ENCODE peak calls at places on chromosomes 6 and 20, in six cellular contexts. L is psoas muscle, H is endodermal cell, S is OCI-LY7, Q is brain microvascular endothelial cell, P is breast epithelium. T is an unnamed sample.

GRCh38 chr20:2806351-2806701 is 5.9 kb upstream of the CPXM1 start:
- DNase-seq in L (no peak), H (no peak), S (no peak), Q (no peak), P (no peak), T (no peak)

GRCh38 chr20:17205261-17205660 is 21.6 kb upstream of the PCSK2 start:
- DNase-seq in L (no peak), H (no peak), S (no peak), Q (no peak), P (no peak), T (no peak)

GRCh38 chr6:166721576-166721975 is 94.5 kb upstream of the RPS6KA2 start:
- DNase-seq in L (no peak), H (peak; percentile 46), S (no peak), Q (no peak), P (no peak), T (no peak)

GRCh38 chr6:44131880-44132279 is 4.5 kb downstream of the TMEM63B start:
- DNase-seq in L (no peak), H (peak; percentile 64), S (no peak), Q (no peak), P (no peak), T (no peak)

GRCh38 chr6:108966855-108967755 is 118.9 kb downstream of the ARMC2 start:
- DNase-seq in L (peak; percentile 75), H (peak; percentile 83), S (no peak), Q (peak; percentile 71), P (no peak), T (no peak)

GRCh38 chr6:19827903-19828302 is 9.3 kb upstream of the ID4 start:
- DNase-seq in L (no peak), H (no peak), S (no peak), Q (no peak), P (no peak), T (no peak)

GRCh38 chr6:7545509-7546369 is 4.3 kb downstream of the DSP start:
- DNase-seq in L (no peak), H (peak; percentile 46), S (no peak), Q (peak; percentile 32), P (no peak), T (no peak)

GRCh38 chr6:2061880-2062279 is 183.5 kb downstream of the GMDS start:
- DNase-seq in L (no peak), H (no peak), S (no peak), Q (no peak), P (no peak), T (no peak)

GRCh38 chr20:59013031-59013951 is 5.9 kb upstream of the TUBB1 start:
- DNase-seq in L (no peak), H (peak; percentile 39), S (no peak), Q (no peak), P (no peak), T (no peak)

GRCh38 chr6:32194825-32195651 is 2.6 kb upstream of the GPSM3 start:
- DNase-seq in L (no peak), H (peak; percentile 71), S (peak; percentile 71), Q (peak; percentile 55), P (no peak), T (no peak)

GRCh38 chr6:10190042-10190441 is 224.8 kb downstream of the TFAP2A start:
- DNase-seq in L (no peak), H (no peak), S (no peak), Q (no peak), P (no peak), T (no peak)

GRCh38 chr20:60137657-60138245 is 179.5 kb downstream of the CDH26 start:
- DNase-seq in L (no peak), H (peak; percentile 82), S (peak; percentile 50), Q (peak; percentile 53), P (no peak), T (no peak)

GRCh38 chr20:19992996-19993908 is 23.9 kb upstream of the NAA20 start:
- DNase-seq in L (no peak), H (peak; percentile 85), S (no peak), Q (peak; percentile 88), P (no peak), T (no peak)

GRCh38 chr6:75094614-75095321 is 111.1 kb downstream of the COL12A1 start:
- DNase-seq in L (no peak), H (no peak), S (no peak), Q (peak; percentile 85), P (no peak), T (no peak)

GRCh38 chr6:148972481-148972880 is 225.7 kb downstream of the UST start:
- DNase-seq in L (peak; percentile 80), H (peak; percentile 97), S (peak; percentile 90), Q (no peak), P (peak; percentile 56), T (no peak)

GRCh38 chr6:125066964-125067363 is 86.6 kb upstream of the TPD52L1 start:
- DNase-seq in L (no peak), H (no peak), S (no peak), Q (peak; percentile 41), P (no peak), T (no peak)

GRCh38 chr6:30895343-30895742 is 11.0 kb downstream of the DDR1 start:
- DNase-seq in L (no peak), H (no peak), S (no peak), Q (no peak), P (no peak), T (no peak)

GRCh38 chr20:47428164-47428563 is 71.7 kb upstream of the ZMYND8 start:
- DNase-seq in L (no peak), H (no peak), S (no peak), Q (no peak), P (no peak), T (no peak)

GRCh38 chr6:35831257-35832007 is 26.3 kb downstream of the LHFPL5 start:
- DNase-seq in L (no peak), H (no peak), S (no peak), Q (no peak), P (no peak), T (no peak)
- H3K27ac ChIP-seq in L (no peak overlapping the region), H (no peak overlapping the region), S (no peak overlapping the region), Q (no peak overlapping the region), P (no peak overlapping the region), T (no peak overlapping the region)

GRCh38 chr6:66307490-66307889 is 600.5 kb upstream of the EYS start:
- DNase-seq in L (no peak), H (no peak), S (peak; percentile 2), Q (no peak), P (no peak), T (no peak)
- H3K4me3 ChIP-seq in L (no peak overlapping the region), H (no peak overlapping the region), S (no peak overlapping the region), Q (no peak overlapping the region), P (no peak overlapping the region), T (no peak overlapping the region)

GRCh38 chr6:106158816-106159215 is 72.7 kb downstream of the PRDM1 start:
- DNase-seq in L (no peak), H (no peak), S (no peak), Q (no peak), P (no peak), T (no peak)

GRCh38 chr6:106154326-106154725 is 68.2 kb downstream of the PRDM1 start:
- DNase-seq in L (no peak), H (peak; percentile 77), S (no peak), Q (no peak), P (no peak), T (no peak)

GRCh38 chr6:106155219-106155830 is 69.2 kb downstream of the PRDM1 start:
- DNase-seq in L (no peak), H (peak; percentile 63), S (no peak), Q (no peak), P (no peak), T (no peak)

GRCh38 chr6:106156413-106156812 is 70.3 kb downstream of the PRDM1 start:
- DNase-seq in L (no peak), H (no peak), S (no peak), Q (no peak), P (no peak), T (no peak)

GRCh38 chr6:106156863-106157262 is 70.7 kb downstream of the PRDM1 start:
- DNase-seq in L (no peak), H (no peak), S (no peak), Q (no peak), P (no peak), T (no peak)
- TF ChIP-seq CTCF in L (no peak), H (no peak), S (no peak), Q (no peak), P (no peak), T (no peak)

GRCh38 chr20:62236674-62236996 is 1.7 kb upstream of the OSBPL2 start:
- DNase-seq in L (no peak), H (peak; percentile 65), S (no peak), Q (no peak), P (no peak), T (no peak)
- H3K27ac ChIP-seq in L (peak overlapping the region; percentile 75), H (peak overlapping the region; percentile 84), S (no peak overlapping the region), Q (no peak overlapping the region), P (no peak overlapping the region), T (no peak overlapping the region)

GRCh38 chr20:50690979-50691584 is at the start of gene RIPOR3:
- DNase-seq in L (peak; percentile 69), H (peak; percentile 77), S (no peak), Q (no peak), P (no peak), T (no peak)
- H3K4me3 ChIP-seq in L (peak within 1 kb of the TSS; percentile 63), H (peak within 1 kb of the TSS; percentile 43), S (no peak within 1 kb of the TSS), Q (peak within 1 kb of the TSS; percentile 35), P (peak within 1 kb of the TSS; percentile 46), T (peak within 1 kb of the TSS; percentile 53)

DNA sequence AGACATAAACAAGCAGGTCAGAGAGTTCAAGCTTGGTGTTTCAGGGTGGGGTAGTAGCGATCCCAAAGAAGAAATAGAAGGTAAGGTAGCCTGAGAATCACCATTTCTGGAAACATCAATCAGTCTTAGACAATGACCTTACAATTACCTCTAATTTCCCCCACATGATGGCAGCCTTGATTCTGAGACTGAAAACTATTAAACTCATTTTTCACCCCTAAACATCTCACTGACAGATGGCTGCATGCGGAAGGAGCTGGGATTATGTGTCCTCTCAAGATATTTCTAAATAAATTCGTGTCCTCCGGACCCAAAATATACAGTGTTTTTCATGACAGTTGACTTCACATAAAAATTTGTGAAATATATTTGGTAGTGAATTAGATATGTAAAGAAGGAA is 61.0 kb downstream of the KIF6 start:
- DNase-seq in L (no peak), H (no peak), S (no peak), Q (no peak), P (no peak), T (no peak)
- TF ChIP-seq CTCF in L (no peak), H (no peak), S (peak; percentile 26), Q (no peak), P (no peak), T (no peak)